ENCODE peak calls at places on chromosomes 1 and 21, in seven cellular contexts. A is HCT116, E is K562, Q is IMR-90, C is GM12878, N is H1, M is HepG2. G is an unnamed sample.

GRCh38 chr1:57067863-57068262 is 102.0 kb upstream of the C8B start:
- DNase-seq in A (no peak), E (no peak), Q (no peak), C (no peak), N (no peak), M (no peak), G (no peak)

GRCh38 chr1:41014871-41015270 is 6.7 kb downstream of the SLFNL1 start:
- DNase-seq in A (no peak), E (no peak), Q (no peak), C (no peak), N (no peak), M (no peak), G (peak; percentile 57)

GRCh38 chr1:106921186-106921585 is 135.3 kb upstream of the PRMT6 start:
- DNase-seq in A (no peak), E (no peak), Q (peak; percentile 38), C (no peak), N (no peak), M (no peak), G (no peak)

GRCh38 chr1:18722270-18722669 is 91.6 kb downstream of the PAX7 start:
- DNase-seq in A (no peak), E (no peak), Q (no peak), C (no peak), N (no peak), M (no peak), G (no peak)

GRCh38 chr1:6460349-6461236 is 5.4 kb downstream of the TNFRSF25 start:
- DNase-seq in A (no peak), E (no peak), Q (no peak), C (no peak), N (no peak), M (no peak), G (no peak)

GRCh38 chr1:42940851-42941639 is 17.6 kb downstream of the SLC2A1 start:
- DNase-seq in A (peak; percentile 82), E (peak; percentile 47), Q (peak; percentile 99), C (no peak), N (no peak), M (peak; percentile 63), G (peak; percentile 96)

GRCh38 chr1:36481091-36481490 is 1.6 kb downstream of the CSF3R start:
- DNase-seq in A (no peak), E (no peak), Q (no peak), C (no peak), N (no peak), M (no peak), G (no peak)

GRCh38 chr1:97630968-97631367 is 289.9 kb downstream of the DPYD start:
- DNase-seq in A (no peak), E (no peak), Q (no peak), C (no peak), N (no peak), M (no peak), G (peak; percentile 71)

GRCh38 chr1:26391450-26391849 is 18.9 kb upstream of the ZNF683 start:
- DNase-seq in A (peak; percentile 64), E (peak; percentile 84), Q (peak; percentile 59), C (no peak), N (no peak), M (peak; percentile 52), G (peak; percentile 29)

GRCh38 chr1:9766759-9767442 is 56.9 kb downstream of the CLSTN1 start:
- DNase-seq in A (peak; percentile 38), E (no peak), Q (peak; percentile 100), C (no peak), N (no peak), M (no peak), G (no peak)

GRCh38 chr21:41361786-41362604 is at the start of gene MX2:
- DNase-seq in A (no peak), E (no peak), Q (peak; percentile 81), C (peak; percentile 91), N (no peak), M (peak; percentile 35), G (no peak)

GRCh38 chr1:61828814-61829213 is 86.5 kb downstream of the PATJ start:
- DNase-seq in A (no peak), E (no peak), Q (no peak), C (no peak), N (no peak), M (no peak), G (peak; percentile 89)

GRCh38 chr1:15788624-15789301 is 18.7 kb downstream of the UQCRHL start:
- DNase-seq in A (no peak), E (peak; percentile 60), Q (peak; percentile 75), C (no peak), N (no peak), M (no peak), G (peak; percentile 53)

GRCh38 chr21:29991624-29992023 is 51.8 kb upstream of the GRIK1 start:
- DNase-seq in A (no peak), E (no peak), Q (no peak), C (no peak), N (no peak), M (no peak), G (no peak)

GRCh38 chr1:72105201-72105600 is 177.1 kb downstream of the NEGR1 start:
- DNase-seq in A (no peak), E (no peak), Q (no peak), C (no peak), N (no peak), M (no peak), G (peak; percentile 15)

GRCh38 chr1:53256744-53257453 is 18.6 kb upstream of the MAGOH start:
- DNase-seq in A (no peak), E (no peak), Q (no peak), C (no peak), N (no peak), M (no peak), G (no peak)

GRCh38 chr1:182809414-182809957 is 19.9 kb downstream of the NPL start:
- DNase-seq in A (no peak), E (no peak), Q (no peak), C (no peak), N (no peak), M (no peak), G (no peak)

GRCh38 chr1:227654858-227655752 is 80.0 kb downstream of the JMJD4 start:
- DNase-seq in A (no peak), E (no peak), Q (no peak), C (no peak), N (no peak), M (no peak), G (peak; percentile 2)

GRCh38 chr1:230794871-230795645 is 47.9 kb downstream of the CAPN9 start:
- DNase-seq in A (no peak), E (no peak), Q (no peak), C (no peak), N (no peak), M (no peak), G (no peak)

GRCh38 chr1:226697608-226698544 is 41.2 kb downstream of the ITPKB start:
- DNase-seq in A (no peak), E (no peak), Q (no peak), C (no peak), N (no peak), M (no peak), G (no peak)

GRCh38 chr1:167631987-167632680 is 2.1 kb downstream of the RCSD1 start:
- DNase-seq in A (no peak), E (peak; percentile 66), Q (no peak), C (no peak), N (no peak), M (no peak), G (no peak)

GRCh38 chr1:165364432-165365133 is 8.1 kb upstream of the LMX1A start:
- DNase-seq in A (peak; percentile 45), E (no peak), Q (no peak), C (no peak), N (no peak), M (no peak), G (no peak)

GRCh38 chr1:18491168-18491567 is 10.4 kb downstream of the KLHDC7A start:
- DNase-seq in A (no peak), E (no peak), Q (no peak), C (peak; percentile 13), N (no peak), M (no peak), G (no peak)

GRCh38 chr1:92923664-92924063 is 37.6 kb downstream of the DIPK1A start:
- DNase-seq in A (no peak), E (no peak), Q (no peak), C (no peak), N (no peak), M (no peak), G (no peak)

GRCh38 chr1:91757760-91758545 is 128.0 kb downstream of the TGFBR3 start:
- DNase-seq in A (no peak), E (no peak), Q (peak; percentile 69), C (no peak), N (no peak), M (no peak), G (no peak)

GRCh38 chr1:204979891-204980649 is 62.9 kb upstream of the CNTN2 start:
- DNase-seq in A (no peak), E (no peak), Q (no peak), C (no peak), N (no peak), M (no peak), G (no peak)

GRCh38 chr1:219173758-219174671 is at the start of gene LYPLAL1:
- DNase-seq in A (peak; percentile 74), E (peak; percentile 97), Q (peak; percentile 89), C (peak; percentile 78), N (peak; percentile 88), M (peak; percentile 74), G (peak; percentile 92)
- TF ChIP-seq POLR2A in A (peak; percentile 92), E (peak; percentile 97), Q (peak; percentile 75), C (peak; percentile 99), N (peak; percentile 88), M (peak; percentile 91), G (peak; percentile 97)

GRCh38 chr1:48208652-48209051 is 13.9 kb upstream of the SLC5A9 start:
- DNase-seq in A (no peak), E (no peak), Q (no peak), C (no peak), N (peak; percentile 45), M (no peak), G (no peak)
- TF ChIP-seq CTCF in A (no peak), E (no peak), Q (no peak), C (no peak), N (no peak), M (no peak), G (no peak)

DNA sequence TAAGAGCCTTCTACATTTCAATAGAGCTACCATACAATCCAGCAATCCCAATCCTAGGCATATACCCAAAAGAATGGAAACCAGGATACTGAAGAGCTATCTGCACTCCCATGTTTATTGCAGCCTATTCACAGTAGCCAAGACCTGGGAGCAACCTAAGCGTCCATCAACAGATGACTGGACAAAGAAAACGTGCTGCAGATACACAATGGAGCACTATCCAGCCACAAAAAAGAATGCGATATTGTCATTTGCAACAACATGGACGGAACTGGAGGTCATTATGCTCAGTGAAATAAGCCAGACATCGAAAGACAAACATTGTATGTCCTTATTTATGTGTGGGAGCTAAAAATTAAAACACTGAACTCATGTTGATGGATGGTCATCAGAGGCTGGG is 115.3 kb downstream of the HLCS start:
- DNase-seq in A (no peak), E (no peak), Q (no peak), C (no peak), N (no peak), M (no peak), G (no peak)
- H3K9ac ChIP-seq in A (no peak overlapping the region), E (no peak overlapping the region), Q (no peak overlapping the region), C (no peak overlapping the region), N (no peak overlapping the region), M (no peak overlapping the region), G (no peak overlapping the region)

GRCh38 chr1:156122519-156123355 is 8.2 kb downstream of the LMNA start:
- DNase-seq in A (no peak), E (peak; percentile 84), Q (peak; percentile 92), C (no peak), N (no peak), M (peak; percentile 70), G (peak; percentile 97)
- TF ChIP-seq POLR2A in A (no peak), E (peak; percentile 36), Q (peak; percentile 47), C (no peak), N (no peak), M (no peak), G (peak; percentile 25)

GRCh38 chr21:14766241-14766640 is 220.1 kb upstream of the SAMSN1 start:
- DNase-seq in A (peak; percentile 7), E (no peak), Q (no peak), C (no peak), N (peak; percentile 48), M (peak; percentile 44), G (no peak)
- TF ChIP-seq CTCF in A (peak; percentile 20), E (peak; percentile 48), Q (no peak), C (no peak), N (peak; percentile 62), M (peak; percentile 29), G (no peak)

G was measured in endothelial cell of umbilical vein.